ENCODE peak calls at places on chromosomes 4 and X, in seven cellular contexts. A is AG04450, J is foreskin keratinocyte, U is heart right ventricle, K is tibial nerve, F is IMR-90, R is cardiac muscle cell. Q is an unnamed sample.

GRCh38 chrX:10633722-10634121 is 13.3 kb upstream of the MID1 start:
- DNase-seq in J (peak), F (peak), K (no peak), A (peak), R (peak), U (peak), Q (no peak)

GRCh38 chr4:150108693-150109092 is 30.4 kb downstream of the DCLK2 start:
- DNase-seq in J (no peak), K (no peak), A (no peak), U (no peak), F (no peak), R (no peak), Q (no peak)

GRCh38 chr4:15682340-15682725 is 706 bp downstream of the FAM200B start:
- DNase-seq in K (no peak), R (peak), J (no peak), A (no peak), F (no peak), U (no peak), Q (no peak)

GRCh38 chrX:144616317-144616716 is 631.0 kb upstream of the SPANXN1 start:
- DNase-seq in K (no peak), U (no peak), J (no peak), A (no peak), R (no peak), F (no peak), Q (no peak)

GRCh38 chrX:110444996-110445395 is 86.3 kb downstream of the RTL9 start:
- DNase-seq in U (no peak), J (peak), K (no peak), F (no peak), R (no peak), A (no peak), Q (no peak)

GRCh38 chr4:124931050-124931449 is 218.5 kb upstream of the ANKRD50 start:
- DNase-seq in K (no peak), U (no peak), J (no peak), R (peak), A (peak), F (peak), Q (no peak)

GRCh38 chr4:109977854-109978501 is 65.3 kb downstream of the EGF start:
- DNase-seq in A (no peak), U (no peak), F (peak), R (peak), K (no peak), J (no peak), Q (no peak)

GRCh38 chr4:93719552-93719951 is 109.0 kb upstream of the ATOH1 start:
- DNase-seq in A (no peak), F (peak), K (no peak), U (no peak), R (no peak), J (no peak), Q (no peak)

GRCh38 chr4:169770411-169770810 is 12.7 kb upstream of the HPF1 start:
- DNase-seq in R (no peak), A (no peak), J (no peak), U (no peak), K (no peak), F (no peak), Q (no peak)

GRCh38 chrX:54721424-54721823 is 76.6 kb downstream of the ITIH6 start:
- DNase-seq in F (no peak), J (peak), A (no peak), U (no peak), R (no peak), K (no peak), Q (no peak)

GRCh38 chr4:176635372-176636261 is 157.1 kb downstream of the VEGFC start:
- DNase-seq in A (no peak), K (no peak), R (peak), J (peak), F (peak), U (peak), Q (no peak)

GRCh38 chrX:1593286-1594271 is 2.2 kb downstream of the AKAP17A start:
- DNase-seq in F (no peak), U (no peak), R (no peak), A (no peak), K (no peak), J (no peak), Q (no peak)

GRCh38 chr4:72076562-72076961 is 44.8 kb downstream of the NPFFR2 start:
- DNase-seq in R (no peak), F (no peak), J (peak), U (no peak), A (no peak), K (no peak), Q (no peak)

GRCh38 chr4:19721587-19721986 is 530.1 kb upstream of the SLIT2 start:
- DNase-seq in K (no peak), R (no peak), F (no peak), A (no peak), U (no peak), J (no peak), Q (no peak)

GRCh38 chr4:150130953-150131352 is 52.7 kb downstream of the DCLK2 start:
- DNase-seq in J (no peak), U (no peak), F (peak), R (peak), A (no peak), K (no peak), Q (no peak)

GRCh38 chr4:15197005-15197404 is 194.7 kb downstream of the CPEB2 start:
- DNase-seq in F (peak), K (no peak), J (no peak), U (peak), A (no peak), R (peak), Q (no peak)

GRCh38 chrX:68755726-68756125 is 73.1 kb upstream of the EFNB1 start:
- DNase-seq in U (no peak), F (no peak), J (no peak), A (no peak), K (no peak), R (no peak), Q (no peak)

GRCh38 chr4:187108846-187109245 is 385.2 kb upstream of the FAT1 start:
- DNase-seq in K (no peak), F (no peak), A (no peak), R (no peak), J (no peak), U (no peak), Q (no peak)

GRCh38 chr4:27442146-27442545 is 581.5 kb downstream of the STIM2 start:
- DNase-seq in R (no peak), U (no peak), A (no peak), K (no peak), F (no peak), J (no peak), Q (no peak)

GRCh38 chrX:44400588-44400987 is 57.1 kb upstream of the EFHC2 start:
- DNase-seq in J (peak), R (peak), U (no peak), A (peak), K (no peak), F (peak), Q (no peak)

GRCh38 chr4:151409470-151410313 is 716 bp downstream of the FHIP1A start:
- DNase-seq in J (peak), F (no peak), R (peak), A (no peak), U (peak), K (no peak), Q (no peak)

GRCh38 chr4:118313098-118313497 is 39.7 kb downstream of the PRSS12 start:
- DNase-seq in K (no peak), J (no peak), U (no peak), A (no peak), R (no peak), F (peak), Q (no peak)

GRCh38 chr4:16991455-16991854 is 93.0 kb upstream of the LDB2 start:
- DNase-seq in K (no peak), U (no peak), R (no peak), A (no peak), J (no peak), F (no peak), Q (no peak)

GRCh38 chr4:16993966-16994840 is 95.8 kb upstream of the LDB2 start:
- DNase-seq in A (no peak), R (no peak), U (no peak), J (no peak), F (no peak), K (no peak), Q (no peak)

DNA sequence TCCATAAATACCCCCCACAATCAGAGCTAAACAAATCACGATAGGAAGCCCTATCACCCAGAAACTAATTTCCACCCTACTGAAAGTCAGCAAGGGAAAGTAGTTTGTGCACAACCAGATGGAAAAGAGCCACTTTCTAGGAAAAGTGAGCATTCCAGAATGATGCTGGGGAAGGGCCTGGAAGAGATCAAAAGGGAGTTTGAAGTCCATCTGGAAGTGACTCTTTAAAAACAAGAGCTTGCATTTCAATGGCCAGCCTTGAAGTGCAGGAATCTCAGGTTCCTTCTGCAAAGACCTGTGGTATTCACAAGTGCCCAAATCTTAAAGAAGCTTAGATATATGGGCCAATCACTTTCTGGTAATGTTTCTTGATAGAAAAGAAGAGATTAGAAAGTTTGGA is 97.0 kb upstream of the LDB2 start:
- DNase-seq in A (no peak), J (no peak), K (no peak), R (peak), U (no peak), F (no peak), Q (no peak)
- H3K27ac ChIP-seq in A (no peak), J (no peak), K (no peak), R (no peak), U (no peak), F (no peak), Q (no peak)

DNA sequence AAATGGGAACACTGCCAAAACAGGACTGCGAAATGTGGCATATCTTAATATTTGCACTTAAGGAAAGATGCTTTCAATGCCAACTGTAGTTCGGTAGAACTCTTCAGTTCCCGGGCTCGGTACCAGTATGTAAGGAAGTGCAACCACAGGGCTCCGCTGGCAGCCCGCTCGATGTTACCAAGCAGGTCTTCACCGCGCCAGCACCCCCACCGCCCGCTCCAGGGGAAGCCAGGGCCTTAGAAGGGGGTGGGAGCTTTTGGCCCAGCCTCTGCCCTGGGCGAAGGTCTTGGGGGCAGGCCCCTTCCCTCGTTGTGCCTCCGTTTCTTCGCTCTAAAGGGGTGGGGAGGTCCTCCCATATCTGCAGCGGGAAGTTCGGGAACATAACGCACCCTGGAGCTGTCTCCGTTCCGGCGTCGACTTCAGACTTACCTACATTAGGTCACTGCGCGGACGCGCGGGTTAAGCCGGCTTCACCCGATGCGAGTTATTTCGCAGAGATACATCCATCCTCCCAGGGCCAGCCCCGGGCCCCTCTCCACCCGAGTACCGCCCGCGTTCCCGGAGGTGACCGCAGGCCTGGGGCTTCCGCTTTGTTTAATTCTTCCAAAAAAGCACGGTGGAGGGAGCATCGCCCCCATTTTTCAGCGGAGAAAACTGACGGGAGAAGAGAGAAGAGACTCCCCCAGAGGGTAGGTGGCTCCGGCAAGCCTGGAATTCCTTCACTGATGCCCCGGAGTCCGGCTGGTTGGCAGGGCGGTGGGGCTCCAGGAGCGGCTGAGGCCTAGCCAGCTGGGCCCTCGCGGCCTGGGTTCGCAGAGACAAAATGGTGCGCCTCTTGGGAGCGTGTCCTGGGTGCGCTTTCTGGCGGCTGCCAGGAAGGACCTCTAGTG is 1.0 kb upstream of the HMX1 start:
- DNase-seq in F (no peak), R (no peak), A (no peak), K (no peak), U (no peak), J (no peak), Q (no peak)
- TF ChIP-seq CTCF in F (no peak), R (no peak), A (no peak), K (no peak), U (no peak), J (no peak), Q (no peak)

GRCh38 chr4:31193516-31193915 is 473.3 kb downstream of the PCDH7 start:
- DNase-seq in A (no peak), U (no peak), K (no peak), J (no peak), F (no peak), R (no peak), Q (no peak)

GRCh38 chr4:31187979-31188378 is 467.8 kb downstream of the PCDH7 start:
- DNase-seq in A (no peak), U (no peak), K (no peak), F (no peak), J (no peak), R (no peak), Q (no peak)

GRCh38 chr4:31194823-31195222 is 474.7 kb downstream of the PCDH7 start:
- DNase-seq in K (no peak), R (no peak), J (no peak), U (no peak), A (no peak), F (no peak), Q (no peak)

GRCh38 chr4:31189938-31190337 is 469.8 kb downstream of the PCDH7 start:
- DNase-seq in J (no peak), K (no peak), F (no peak), R (no peak), U (no peak), A (no peak), Q (no peak)

GRCh38 chr4:31192372-31192771 is 472.2 kb downstream of the PCDH7 start:
- DNase-seq in K (no peak), R (no peak), A (no peak), F (no peak), J (no peak), U (no peak), Q (no peak)
- H3K27ac ChIP-seq in K (no peak), R (peak), A (no peak), F (no peak), J (no peak), U (no peak), Q (no peak)

GRCh38 chr4:100935090-100935489 is 412.2 kb downstream of the PPP3CA start:
- DNase-seq in R (no peak), K (no peak), A (no peak), U (no peak), J (no peak), F (peak), Q (no peak)
- TF ChIP-seq CTCF in R (no peak), K (no peak), A (peak), U (no peak), J (peak), F (peak), Q (peak)

GRCh38 chr4:158169516-158169915 is 3.3 kb downstream of the GASK1B start:
- DNase-seq in A (no peak), J (no peak), U (no peak), F (no peak), K (no peak), R (peak), Q (no peak)
- H3K27ac ChIP-seq in A (no peak), J (no peak), U (peak), F (no peak), K (peak), R (no peak), Q (no peak)

GRCh38 chr4:127479031-127479622 is 153.6 kb upstream of the INTU start:
- DNase-seq in U (no peak), R (peak), J (no peak), K (no peak), A (no peak), F (peak), Q (no peak)
- TF ChIP-seq CTCF in U (peak), R (peak), J (peak), K (peak), A (peak), F (peak), Q (no peak)

DNA sequence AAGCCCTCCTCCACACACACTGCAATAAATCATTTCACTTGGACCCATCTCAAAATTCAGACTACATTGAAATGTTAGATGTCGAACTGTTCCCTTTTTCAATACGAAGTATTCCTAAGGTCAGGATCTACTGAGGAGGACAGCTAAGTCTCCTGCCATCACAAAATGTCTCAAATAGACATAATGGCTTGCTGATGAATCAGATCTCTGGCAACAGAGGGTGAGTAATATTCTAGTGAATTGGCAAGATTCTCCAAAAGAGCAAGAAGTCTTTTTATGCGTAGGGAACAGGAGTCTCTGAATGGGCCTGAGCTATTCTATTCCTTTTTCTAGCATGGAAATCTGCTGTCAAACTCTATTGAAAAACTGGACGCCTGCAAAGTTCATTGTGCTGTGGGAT is 145.4 kb downstream of the FNIP2 start:
- DNase-seq in U (no peak), R (peak), K (no peak), A (no peak), J (peak), F (peak), Q (no peak)
- H3K27ac ChIP-seq in U (no peak), R (no peak), K (no peak), A (no peak), J (no peak), F (no peak), Q (no peak)